ENCODE peak calls at places on chromosome 18, in five cellular contexts. F, K, O, B and A are unnamed samples.

GRCh38 chr18:74784791-74785190 is 187.1 kb downstream of the ZNF407 start:
- DNase-seq in F (no peak), B (no peak), O (no peak), K (no peak), A (no peak)

GRCh38 chr18:74834424-74835309 is 237.0 kb downstream of the ZNF407 start:
- DNase-seq in F (no peak), K (peak), B (no peak), O (no peak), A (no peak)

GRCh38 chr18:68694316-68694715 is 20.6 kb downstream of the TMX3 start:
- DNase-seq in O (no peak), F (no peak), K (no peak), B (no peak), A (no peak)

GRCh38 chr18:25239636-25240468 is 112.1 kb downstream of the ZNF521 start:
- DNase-seq in B (no peak), F (no peak), O (no peak), K (no peak), A (no peak)

GRCh38 chr18:50816767-50817166 is 3.0 kb downstream of the MRO start:
- DNase-seq in K (no peak), B (peak), F (no peak), O (no peak), A (no peak)

GRCh38 chr18:61575419-61575818 is 242.2 kb downstream of the CDH20 start:
- DNase-seq in B (no peak), O (no peak), F (no peak), K (no peak), A (no peak)

GRCh38 chr18:56043691-56044090 is 455.7 kb upstream of the TCF4 start:
- DNase-seq in O (no peak), K (no peak), B (no peak), F (no peak), A (no peak)

GRCh38 chr18:61308795-61309393 is 24.3 kb upstream of the CDH20 start:
- DNase-seq in O (no peak), F (no peak), B (no peak), K (peak), A (no peak)

GRCh38 chr18:54210463-54210862 is 14.0 kb downstream of the MBD2 start:
- DNase-seq in O (no peak), K (no peak), B (no peak), F (no peak), A (no peak)

GRCh38 chr18:37254256-37254880 is 311.2 kb downstream of the CELF4 start:
- DNase-seq in F (no peak), B (no peak), O (no peak), K (no peak), A (no peak)

GRCh38 chr18:5895886-5896740 is 791 bp upstream of the TMEM200C start:
- DNase-seq in O (no peak), K (no peak), B (peak), F (no peak), A (no peak)

GRCh38 chr18:56028514-56028913 is 440.5 kb upstream of the TCF4 start:
- DNase-seq in B (peak), O (peak), F (peak), K (peak), A (peak)

GRCh38 chr18:55334875-55335274 is 253.1 kb downstream of the TCF4 start:
- DNase-seq in B (no peak), O (no peak), K (no peak), F (no peak), A (no peak)

GRCh38 chr18:8685141-8685913 is 20.0 kb upstream of the MTCL1 start:
- DNase-seq in F (no peak), B (peak), K (peak), O (no peak), A (no peak)

GRCh38 chr18:7760967-7761946 is 194.1 kb downstream of the PTPRM start:
- DNase-seq in B (peak), F (no peak), K (peak), O (peak), A (no peak)

GRCh38 chr18:50819027-50819726 is 639 bp downstream of the MRO start:
- DNase-seq in B (no peak), O (peak), K (peak), F (no peak), A (no peak)

GRCh38 chr18:9643549-9643948 is 29.2 kb upstream of the PPP4R1 start:
- DNase-seq in B (peak), K (peak), O (peak), F (peak), A (peak)

GRCh38 chr18:58785171-58785805 is 79.4 kb upstream of the ZNF532 start:
- DNase-seq in F (peak), B (peak), K (peak), O (peak), A (no peak)

GRCh38 chr18:9081940-9082339 is 20.6 kb upstream of the NDUFV2 start:
- DNase-seq in F (no peak), O (no peak), B (no peak), K (no peak), A (no peak)

GRCh38 chr18:58501033-58501432 is 127.9 kb downstream of the ALPK2 start:
- DNase-seq in K (no peak), F (no peak), B (no peak), O (no peak), A (no peak)

GRCh38 chr18:24128700-24129099 is 10.2 kb upstream of the CABYR start:
- DNase-seq in F (peak), O (no peak), K (peak), B (no peak), A (no peak)

GRCh38 chr18:73691118-73691517 is 456.5 kb downstream of the FBXO15 start:
- DNase-seq in B (no peak), K (peak), O (peak), F (peak), A (peak)

GRCh38 chr18:33735428-33735827 is 157.4 kb downstream of the ASXL3 start:
- DNase-seq in O (no peak), B (no peak), F (no peak), K (no peak), A (no peak)

GRCh38 chr18:62811674-62812073 is 96.3 kb downstream of the PHLPP1 start:
- DNase-seq in B (no peak), F (no peak), O (peak), K (no peak), A (no peak)

GRCh38 chr18:9719421-9719981 is 11.4 kb downstream of the RAB31 start:
- DNase-seq in O (peak), F (peak), B (peak), K (peak), A (peak)

GRCh38 chr18:47931707-47932103 is 1.2 kb upstream of the SMAD2 start:
- DNase-seq in K (no peak), F (peak), B (no peak), O (peak), A (no peak)

GRCh38 chr18:48133675-48134251 is 203.3 kb upstream of the SMAD2 start:
- DNase-seq in O (no peak), F (no peak), K (peak), B (peak), A (no peak)

GRCh38 chr18:75104483-75104882 is 104.5 kb downstream of the PTGR3 start:
- DNase-seq in O (no peak), K (no peak), B (no peak), F (no peak), A (no peak)

GRCh38 chr18:39802648-39803229 is 2152.3 kb upstream of the PIK3C3 start:
- DNase-seq in O (peak), K (no peak), F (no peak), B (no peak), A (no peak)

DNA sequence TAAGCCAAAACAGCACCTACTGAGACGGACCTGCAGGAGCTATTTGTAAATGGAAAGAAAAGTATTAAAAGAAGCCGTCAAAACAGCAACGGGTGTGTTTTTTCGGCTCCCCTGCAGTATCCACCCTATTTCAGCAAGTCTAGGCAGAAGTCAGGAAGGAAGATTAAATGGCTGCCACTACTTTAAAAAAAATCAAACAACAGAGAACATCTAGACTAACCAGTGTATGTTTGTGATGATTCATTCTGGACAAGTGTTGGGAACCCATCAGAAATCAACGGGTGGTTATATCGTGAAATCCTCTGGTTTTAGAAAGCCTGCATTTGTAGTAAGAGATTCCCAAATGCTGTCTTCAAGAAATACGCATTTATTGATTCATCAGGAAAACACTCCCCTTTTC is 9.0 kb downstream of the PMAIP1 start:
- DNase-seq in O (no peak), K (peak), B (no peak), F (no peak), A (no peak)
- H3K4me3 ChIP-seq in O (no peak), K (no peak), B (no peak), F (no peak), A (no peak)

DNA sequence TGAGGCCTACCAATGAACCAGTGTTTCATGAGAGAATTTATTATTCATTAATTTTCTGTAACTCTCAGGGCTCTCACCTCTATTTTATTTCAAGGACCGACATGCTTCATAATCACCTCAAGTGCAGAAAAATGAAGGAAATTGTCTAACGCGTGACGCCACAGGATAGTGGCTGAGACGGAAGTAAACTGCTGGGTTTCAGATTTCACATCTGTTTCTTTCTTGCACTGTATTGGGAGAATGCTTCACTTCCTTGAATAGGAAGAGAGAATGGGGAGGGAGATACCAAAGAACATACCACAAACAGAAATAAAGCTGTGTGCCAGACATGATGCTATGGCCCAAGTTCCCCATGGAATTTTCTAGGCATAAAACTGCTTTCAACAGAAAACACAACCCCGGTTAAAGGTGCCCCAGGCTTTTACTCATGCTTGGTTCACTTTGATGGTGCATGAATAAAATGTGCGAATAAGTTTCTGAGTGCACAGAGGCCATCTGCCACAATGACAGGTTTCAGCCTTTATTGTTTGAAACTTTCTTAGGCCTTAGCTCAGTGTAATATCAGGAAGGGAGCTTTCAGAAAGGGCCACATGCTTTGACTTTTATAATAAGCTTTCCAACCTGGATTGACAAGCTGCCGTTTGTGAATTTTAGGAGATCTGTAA is 1116.4 kb downstream of the SOCS6 start:
- DNase-seq in K (no peak), B (no peak), F (no peak), O (no peak), A (no peak)
- H3K4me3 ChIP-seq in K (no peak), B (no peak), F (no peak), O (no peak), A (no peak)

GRCh38 chr18:22915337-22915736 is 17.8 kb upstream of the RBBP8 start:
- DNase-seq in B (no peak), F (no peak), K (no peak), O (no peak), A (no peak)
- H3K4me3 ChIP-seq in B (no peak), F (no peak), K (no peak), O (no peak), A (no peak)

GRCh38 chr18:13219576-13219975 is 1.0 kb downstream of the LDLRAD4 start:
- DNase-seq in F (no peak), O (no peak), K (no peak), B (no peak), A (no peak)
- H3K4me3 ChIP-seq in F (no peak), O (no peak), K (no peak), B (no peak), A (no peak)

DNA sequence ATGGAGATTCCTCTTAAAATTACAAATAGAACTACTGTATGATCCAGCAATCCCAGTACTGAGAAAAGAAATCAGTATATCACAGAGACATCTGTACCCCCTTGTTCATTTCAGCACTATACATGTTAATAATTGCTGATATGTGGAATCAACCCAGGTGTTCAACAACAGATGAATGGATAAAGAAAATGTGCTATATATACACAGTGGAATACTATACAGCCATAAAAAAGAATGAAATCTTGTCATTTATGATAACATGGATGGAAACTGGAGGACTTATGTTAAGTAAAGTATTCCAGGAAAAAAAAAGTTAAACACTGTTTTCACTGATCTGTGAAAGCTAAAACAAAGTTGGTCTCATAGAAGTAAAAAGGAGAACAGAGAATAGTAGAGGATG is 124.7 kb downstream of the TAF4B start:
- DNase-seq in F (no peak), K (no peak), O (no peak), B (no peak), A (no peak)
- H3K4me3 ChIP-seq in F (no peak), K (no peak), O (no peak), B (no peak), A (no peak)

DNA sequence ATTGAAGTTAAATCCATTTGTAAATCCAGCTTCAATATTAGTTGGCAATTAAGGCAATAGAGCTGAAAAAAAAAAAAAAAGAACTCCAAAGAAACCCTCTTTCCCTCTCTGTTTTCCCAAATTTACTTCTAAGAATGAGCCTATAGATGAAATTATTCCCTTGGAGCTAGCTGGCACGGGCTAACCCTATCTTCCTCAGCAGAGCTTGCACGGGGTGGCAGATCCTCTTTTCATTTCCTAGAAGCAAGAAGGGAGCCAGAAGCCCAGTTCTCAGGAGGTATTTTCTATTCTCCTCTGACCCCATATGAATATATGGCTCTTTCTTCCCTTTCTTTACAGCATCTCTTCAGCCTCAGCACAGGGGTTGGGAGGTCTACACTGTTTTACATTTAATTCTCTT is 426.0 kb downstream of the TGIF1 start:
- DNase-seq in O (no peak), F (no peak), K (no peak), B (no peak), A (no peak)
- H3K4me3 ChIP-seq in O (no peak), F (no peak), K (no peak), B (no peak), A (no peak)

GRCh38 chr18:76446321-76446720 is 48.7 kb downstream of the ZNF516 start:
- DNase-seq in K (no peak), O (no peak), F (no peak), B (no peak), A (no peak)
- H3K4me3 ChIP-seq in K (no peak), O (no peak), F (peak), B (no peak), A (no peak)